ENCODE peak calls at places on chromosome 13, in six cellular contexts. J, T, O, F, N and B are unnamed samples.

GRCh38 chr13:111388851-111389500 is 68.5 kb downstream of the TEX29 start:
- DNase-seq in N (no peak), T (no peak), J (no peak), F (no peak), O (no peak), B (no peak)

GRCh38 chr13:89550842-89551422 is 1796.6 kb upstream of the MIR17HG start:
- DNase-seq in T (no peak), N (no peak), J (no peak), O (no peak), F (no peak), B (no peak)

GRCh38 chr13:46668302-46668720 is 115.3 kb downstream of the LRCH1 start:
- DNase-seq in N (peak), O (no peak), J (no peak), F (no peak), T (no peak), B (peak)

GRCh38 chr13:113597386-113598080 is 13.0 kb downstream of the TFDP1 start:
- DNase-seq in N (no peak), T (no peak), F (no peak), J (no peak), O (peak), B (no peak)

GRCh38 chr13:41916173-41916954 is 44.5 kb downstream of the VWA8 start:
- DNase-seq in T (no peak), O (no peak), N (peak), J (no peak), F (no peak), B (peak)

GRCh38 chr13:60348097-60348496 is 48.9 kb upstream of the TDRD3 start:
- DNase-seq in T (no peak), F (no peak), J (no peak), O (no peak), N (no peak), B (no peak)

GRCh38 chr13:60689076-60689475 is 292.1 kb downstream of the TDRD3 start:
- DNase-seq in O (no peak), T (no peak), J (no peak), F (no peak), N (no peak), B (no peak)

GRCh38 chr13:80441968-80442367 is 101.0 kb upstream of the SPRY2 start:
- DNase-seq in T (no peak), F (no peak), O (no peak), J (no peak), N (no peak), B (no peak)

GRCh38 chr13:35994131-35994966 is 136.8 kb downstream of the DCLK1 start:
- DNase-seq in N (peak), O (peak), F (no peak), J (no peak), T (no peak), B (peak)

GRCh38 chr13:23087884-23088283 is 92.9 kb upstream of the SGCG start:
- DNase-seq in J (no peak), O (no peak), N (no peak), F (no peak), T (no peak), B (no peak)

GRCh38 chr13:44739539-44739938 is 163.4 kb upstream of the TSC22D1 start:
- DNase-seq in N (no peak), F (no peak), J (no peak), T (no peak), O (no peak), B (no peak)

GRCh38 chr13:95317037-95317989 is 16.1 kb upstream of the ABCC4 start:
- DNase-seq in J (no peak), F (no peak), O (no peak), T (no peak), N (no peak), B (no peak)

GRCh38 chr13:41802684-41803554 is 158.0 kb downstream of the VWA8 start:
- DNase-seq in J (no peak), F (no peak), O (no peak), T (no peak), N (no peak), B (peak)

GRCh38 chr13:105442941-105443340 is 1092.5 kb downstream of the EFNB2 start:
- DNase-seq in O (no peak), F (no peak), T (peak), N (peak), J (no peak), B (peak)

GRCh38 chr13:43546260-43546659 is 240.5 kb downstream of the ENOX1 start:
- DNase-seq in F (no peak), T (no peak), O (no peak), N (no peak), J (no peak), B (peak)

GRCh38 chr13:37163626-37164365 is 58.3 kb upstream of the CSNK1A1L start:
- DNase-seq in F (no peak), J (no peak), T (no peak), N (peak), O (no peak), B (no peak)

GRCh38 chr13:20566424-20566916 is 487 bp upstream of the IFT88 start:
- DNase-seq in T (peak), N (no peak), O (no peak), J (no peak), F (peak), B (peak)

GRCh38 chr13:44755872-44756271 is 179.7 kb upstream of the TSC22D1 start:
- DNase-seq in O (no peak), T (no peak), N (no peak), J (no peak), F (no peak), B (peak)

GRCh38 chr13:47337781-47338507 is 441.1 kb upstream of the HTR2A start:
- DNase-seq in O (no peak), N (no peak), T (no peak), F (no peak), J (no peak), B (peak)

GRCh38 chr13:40440990-40441820 is 225.2 kb downstream of the FOXO1 start:
- DNase-seq in J (no peak), F (no peak), T (no peak), N (no peak), O (peak), B (no peak)

GRCh38 chr13:27053902-27054595 is 117.6 kb downstream of the USP12 start:
- DNase-seq in O (no peak), T (no peak), J (no peak), N (peak), F (no peak), B (peak)

GRCh38 chr13:27965740-27966640 is 3.1 kb downstream of the CDX2 start:
- DNase-seq in J (no peak), N (no peak), O (no peak), T (no peak), F (no peak), B (no peak)

GRCh38 chr13:112516218-112516617 is 71.7 kb downstream of the TUBGCP3 start:
- DNase-seq in J (no peak), F (no peak), T (no peak), N (no peak), O (no peak), B (no peak)

GRCh38 chr13:39951301-39951700 is 295.8 kb downstream of the COG6 start:
- DNase-seq in F (no peak), J (no peak), T (no peak), N (no peak), O (no peak), B (no peak)

GRCh38 chr13:46715363-46715762 is 81.6 kb downstream of the ESD start:
- DNase-seq in O (no peak), T (no peak), J (no peak), F (no peak), N (no peak), B (no peak)

GRCh38 chr13:50124536-50125305 is 109.5 kb downstream of the KCNRG start:
- DNase-seq in F (peak), T (no peak), N (no peak), O (peak), J (peak), B (no peak)

GRCh38 chr13:75271851-75272250 is 210.1 kb downstream of the TBC1D4 start:
- DNase-seq in F (no peak), T (no peak), O (no peak), J (no peak), N (no peak), B (no peak)

GRCh38 chr13:40161008-40161694 is 505.3 kb downstream of the FOXO1 start:
- DNase-seq in F (no peak), O (peak), J (no peak), N (no peak), T (no peak), B (no peak)

GRCh38 chr13:23724196-23724970 is 154.2 kb downstream of the TNFRSF19 start:
- DNase-seq in F (no peak), O (no peak), N (no peak), J (no peak), T (no peak), B (no peak)

GRCh38 chr13:20869540-20869939 is 33.0 kb downstream of the XPO4 start:
- DNase-seq in F (no peak), J (no peak), N (no peak), T (peak), O (no peak), B (no peak)

GRCh38 chr13:79404361-79404760 is 1.7 kb downstream of the RBM26 start:
- DNase-seq in N (no peak), O (no peak), T (no peak), F (no peak), J (no peak), B (no peak)

GRCh38 chr13:28199089-28199488 is 60.7 kb downstream of the PAN3 start:
- DNase-seq in N (no peak), T (no peak), O (no peak), F (no peak), J (no peak), B (no peak)

GRCh38 chr13:36817996-36818395 is 1.0 kb upstream of the RFXAP start:
- DNase-seq in J (no peak), F (no peak), O (no peak), N (no peak), T (no peak), B (no peak)

GRCh38 chr13:20547479-20547908 is 19.5 kb upstream of the IFT88 start:
- DNase-seq in N (no peak), J (no peak), F (no peak), T (no peak), O (no peak), B (no peak)

GRCh38 chr13:109743706-109744453 is 42.5 kb downstream of the IRS2 start:
- DNase-seq in N (no peak), F (no peak), T (peak), J (no peak), O (no peak), B (peak)

GRCh38 chr13:28027607-28028364 is 39.3 kb upstream of the URAD start:
- DNase-seq in J (no peak), N (no peak), F (no peak), T (no peak), O (no peak), B (no peak)